ENCODE peak calls at places on chromosomes 6 and 20, in four cellular contexts. O is Panc1, T is AG04450, S is left lung. W is an unnamed sample.

GRCh38 chr6:106973018-106973840 is 1.3 kb downstream of the CD24 start:
- DNase-seq in O (no peak), T (no peak), S (peak; percentile 87), W (no peak)

GRCh38 chr6:20402181-20403079 is 751 bp downstream of the E2F3 start:
- DNase-seq in O (no peak), T (no peak), S (peak; percentile 91), W (no peak)

GRCh38 chr6:80095600-80095999 is 10.9 kb upstream of the BCKDHB start:
- DNase-seq in O (no peak), T (no peak), S (no peak), W (no peak)

GRCh38 chr6:56144538-56145324 is 102.6 kb downstream of the COL21A1 start:
- DNase-seq in O (no peak), T (no peak), S (no peak), W (peak; percentile 3)

GRCh38 chr6:127893541-127893940 is 7.3 kb downstream of the THEMIS start:
- DNase-seq in O (no peak), T (no peak), S (no peak), W (no peak)

GRCh38 chr20:32052792-32053362 is 835 bp downstream of the HCK start:
- DNase-seq in O (no peak), T (no peak), S (peak; percentile 98), W (no peak)

GRCh38 chr6:25042599-25042936 is 106.8 kb upstream of the RIPOR2 start:
- DNase-seq in O (no peak), T (no peak), S (no peak), W (no peak)

GRCh38 chr6:1702580-1703051 is 92.9 kb downstream of the FOXC1 start:
- DNase-seq in O (no peak), T (no peak), S (no peak), W (no peak)

GRCh38 chr6:129499871-129500219 is 210.1 kb downstream of the ARHGAP18 start:
- DNase-seq in O (no peak), T (no peak), S (no peak), W (no peak)

GRCh38 chr6:48378874-48379407 is 267.9 kb upstream of the PTCHD4 start:
- DNase-seq in O (no peak), T (no peak), S (no peak), W (no peak)

GRCh38 chr6:42512498-42513042 is 51.3 kb upstream of the UBR2 start:
- DNase-seq in O (no peak), T (no peak), S (no peak), W (no peak)

GRCh38 chr6:42293579-42293978 is 75.9 kb upstream of the MRPS10 start:
- DNase-seq in O (no peak), T (no peak), S (no peak), W (no peak)

GRCh38 chr6:41162687-41163418 is at the start of gene TREM2:
- DNase-seq in O (no peak), T (no peak), S (no peak), W (no peak)

GRCh38 chr6:86010915-86011786 is 368.5 kb upstream of the SYNCRIP start:
- DNase-seq in O (no peak), T (no peak), S (no peak), W (no peak)

GRCh38 chr6:33428219-33428890 is 8.5 kb downstream of the SYNGAP1 start:
- DNase-seq in O (no peak), T (no peak), S (no peak), W (no peak)

GRCh38 chr6:30341728-30342127 is 3.2 kb upstream of the RPP21 start:
- DNase-seq in O (no peak), T (no peak), S (no peak), W (no peak)

GRCh38 chr6:117840541-117840983 is 66.5 kb upstream of the SLC35F1 start:
- DNase-seq in O (no peak), T (no peak), S (no peak), W (peak; percentile 25)

GRCh38 chr6:52547647-52548352 is 29.1 kb downstream of the TRAM2 start:
- DNase-seq in O (no peak), T (no peak), S (no peak), W (no peak)

GRCh38 chr6:42340516-42340915 is 111.2 kb downstream of the TRERF1 start:
- DNase-seq in O (no peak), T (no peak), S (no peak), W (no peak)

GRCh38 chr6:136487746-136488145 is 62.5 kb downstream of the MAP7 start:
- DNase-seq in O (no peak), T (no peak), S (no peak), W (no peak)

GRCh38 chr6:162962093-162962492 is 234.3 kb downstream of the PACRG start:
- DNase-seq in O (no peak), T (no peak), S (no peak), W (no peak)

GRCh38 chr6:158660331-158660730 is 10.5 kb downstream of the SYTL3 start:
- DNase-seq in O (no peak), T (no peak), S (no peak), W (no peak)

GRCh38 chr6:148874698-148875293 is 128.0 kb downstream of the UST start:
- DNase-seq in O (no peak), T (no peak), S (no peak), W (no peak)

GRCh38 chr20:48490976-48491657 is 336.7 kb downstream of the PREX1 start:
- DNase-seq in O (no peak), T (no peak), S (no peak), W (no peak)

GRCh38 chr6:107292570-107293285 is 166.6 kb downstream of the PDSS2 start:
- DNase-seq in O (no peak), T (no peak), S (no peak), W (no peak)

GRCh38 chr6:16635810-16636602 is 125.3 kb downstream of the ATXN1 start:
- DNase-seq in O (no peak), T (no peak), S (no peak), W (peak; percentile 98)

GRCh38 chr6:19804362-19805145 is 32.6 kb upstream of the ID4 start:
- DNase-seq in O (no peak), T (peak; percentile 93), S (peak; percentile 95), W (no peak)

GRCh38 chr20:45704969-45705637 is at the start of gene WFDC10B:
- DNase-seq in O (no peak), T (no peak), S (no peak), W (no peak)

GRCh38 chr6:33118525-33119123 is 42.8 kb downstream of the HLA-DPB1 start:
- DNase-seq in O (no peak), T (peak; percentile 8), S (no peak), W (no peak)

GRCh38 chr6:117496383-117496990 is 14.0 kb downstream of the DCBLD1 start:
- DNase-seq in O (no peak), T (no peak), S (no peak), W (no peak)

GRCh38 chr6:169452117-169452868 is 198.6 kb upstream of the THBS2 start:
- DNase-seq in O (peak; percentile 75), T (peak; percentile 92), S (no peak), W (peak; percentile 39)

GRCh38 chr6:3715285-3715684 is 36.2 kb downstream of the PXDC1 start:
- DNase-seq in O (no peak), T (no peak), S (no peak), W (no peak)

GRCh38 chr6:37680668-37681067 is 17.0 kb downstream of the MDGA1 start:
- DNase-seq in O (no peak), T (no peak), S (no peak), W (no peak)

GRCh38 chr6:124203812-124204167 is 400.1 kb downstream of the NKAIN2 start:
- DNase-seq in O (no peak), T (no peak), S (no peak), W (peak; percentile 25)

GRCh38 chr20:41386502-41387427 is 20.1 kb upstream of the EMILIN3 start:
- DNase-seq in O (no peak), T (peak; percentile 23), S (no peak), W (no peak)

GRCh38 chr6:133368664-133369063 is 127.5 kb downstream of the EYA4 start:
- DNase-seq in O (no peak), T (no peak), S (no peak), W (no peak)

GRCh38 chr20:22507240-22507961 is 77.0 kb downstream of the FOXA2 start:
- DNase-seq in O (no peak), T (no peak), S (no peak), W (no peak)

DNA sequence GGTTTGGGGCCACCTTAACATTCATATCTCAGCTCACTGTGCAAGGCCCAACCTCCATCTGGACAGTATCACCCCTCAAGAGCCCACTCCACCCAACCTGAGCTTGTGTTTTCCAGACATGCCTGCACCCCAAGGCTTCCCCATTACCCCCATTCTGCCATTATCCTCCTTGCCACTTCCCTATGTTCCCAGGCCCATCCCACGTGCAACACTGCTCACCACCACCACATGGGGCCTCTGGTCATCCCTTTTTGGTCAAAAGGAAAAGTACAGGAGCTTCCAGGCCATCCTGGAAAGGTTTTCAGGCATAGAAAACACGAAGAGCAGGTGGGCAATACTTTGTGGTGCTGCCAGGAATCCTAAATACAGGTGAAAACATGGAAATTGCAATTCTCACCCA is 140.3 kb downstream of the SYNDIG1 start:
- DNase-seq in O (no peak), T (no peak), S (no peak), W (no peak)
- H3K4me3 ChIP-seq in O (no peak overlapping the region), T (no peak overlapping the region), S (no peak overlapping the region), W (no peak overlapping the region)

GRCh38 chr6:143501851-143502250 is 9.7 kb downstream of the FUCA2 start:
- DNase-seq in O (no peak), T (no peak), S (no peak), W (no peak)
- TF ChIP-seq CTCF in O (peak; percentile 21), T (no peak), S (no peak), W (peak; percentile 15)

DNA sequence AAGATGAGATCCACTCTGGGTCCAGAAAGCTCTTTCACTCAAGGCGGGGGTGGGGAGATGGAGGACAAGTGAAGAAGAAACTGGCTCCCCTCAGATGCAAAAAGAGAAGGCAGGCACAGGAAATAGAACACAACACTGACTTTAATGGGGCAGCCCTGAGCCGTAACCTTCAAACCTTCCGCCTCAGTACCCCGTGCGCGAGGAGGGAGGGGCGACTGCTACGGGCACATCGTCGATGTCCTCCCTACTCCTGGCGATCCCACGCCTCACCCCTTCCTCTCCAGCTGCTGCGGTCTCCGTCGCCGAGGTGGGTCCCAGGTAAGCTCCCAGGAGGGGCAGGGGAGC is 3.9 kb downstream of the SPEF1 start:
- DNase-seq in O (no peak), T (no peak), S (no peak), W (no peak)
- H3K4me3 ChIP-seq in O (peak overlapping the region; percentile 40), T (peak overlapping the region; percentile 60), S (peak overlapping the region; percentile 50), W (peak overlapping the region; percentile 57)

DNA sequence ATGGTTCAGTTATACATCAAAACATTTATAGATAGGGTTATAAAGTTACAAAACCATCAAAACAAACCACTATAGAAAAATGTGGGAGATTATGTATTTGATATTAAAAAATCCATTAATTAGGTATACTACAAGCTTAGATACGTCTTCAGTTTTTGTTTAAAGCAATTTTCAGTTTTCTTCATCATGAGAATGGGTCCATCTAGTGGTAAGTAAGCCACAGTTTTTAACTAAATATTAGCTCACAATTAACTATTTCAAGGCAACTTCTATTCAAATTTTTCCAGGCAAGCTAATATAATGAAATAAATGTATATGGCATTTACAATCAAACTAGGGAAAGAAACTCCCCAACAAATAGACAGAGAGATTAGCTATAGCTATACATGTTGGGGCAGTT is 44.4 kb downstream of the RNGTT start:
- DNase-seq in O (no peak), T (no peak), S (no peak), W (no peak)
- TF ChIP-seq CTCF in O (peak; percentile 22), T (peak; percentile 33), S (no peak), W (peak; percentile 33)

W was measured in epithelial cell of proximal tubule.